ENCODE peak calls at places on chromosomes 16 and 17, in nine cellular contexts. M, S, K, Z, A, R, J, H and D are unnamed samples.

GRCh38 chr16:53098526-53099317 is 43.9 kb downstream of the CHD9 start:
- DNase-seq in H (peak; percentile 74), M (peak; percentile 82), A (peak; percentile 65), K (peak; percentile 59), R (peak; percentile 96), S (peak; percentile 86), J (peak; percentile 80), Z (peak; percentile 93), D (no peak)

GRCh38 chr17:61984826-61985225 is 57.0 kb upstream of the INTS2 start:
- DNase-seq in Z (no peak), R (no peak), J (no peak), A (no peak), K (no peak), H (no peak), S (no peak), M (no peak), D (no peak)

GRCh38 chr17:6701719-6702118 is 11.4 kb downstream of the SLC13A5 start:
- DNase-seq in H (no peak), J (no peak), S (no peak), R (no peak), K (no peak), A (no peak), Z (peak; percentile 53), M (no peak), D (no peak)

GRCh38 chr17:77907497-77908120 is 50.9 kb upstream of the TNRC6C start:
- DNase-seq in K (no peak), S (peak; percentile 47), H (no peak), J (no peak), R (no peak), A (no peak), Z (no peak), M (no peak), D (no peak)

GRCh38 chr17:30278032-30278431 is 13.7 kb downstream of the BLMH start:
- DNase-seq in K (no peak), Z (peak; percentile 43), A (no peak), R (peak; percentile 69), S (no peak), H (no peak), M (no peak), J (peak; percentile 46), D (no peak)

GRCh38 chr17:48997103-48997826 is at the start of gene IGF2BP1:
- DNase-seq in R (peak; percentile 78), J (no peak), K (no peak), Z (peak; percentile 70), M (no peak), A (no peak), H (no peak), S (no peak), D (peak; percentile 89)

GRCh38 chr17:55265434-55266021 is 768 bp downstream of the HLF start:
- DNase-seq in S (peak; percentile 72), K (no peak), H (no peak), A (no peak), R (no peak), M (no peak), J (no peak), Z (no peak), D (no peak)

GRCh38 chr16:50298075-50298460 is 31.7 kb downstream of the ADCY7 start:
- DNase-seq in R (no peak), M (no peak), S (peak; percentile 20), J (no peak), A (no peak), Z (no peak), H (no peak), K (no peak), D (no peak)

GRCh38 chr16:64152010-64152767 is 969.7 kb downstream of the CDH11 start:
- DNase-seq in J (no peak), R (no peak), M (no peak), A (peak; percentile 43), H (no peak), S (no peak), K (no peak), Z (no peak), D (no peak)

GRCh38 chr16:49492090-49492801 is 118.6 kb downstream of the C16orf78 start:
- DNase-seq in Z (peak; percentile 70), H (peak; percentile 37), J (no peak), R (no peak), S (peak; percentile 72), M (no peak), K (peak; percentile 30), A (no peak), D (no peak)

GRCh38 chr16:2090819-2091721 is 43.3 kb downstream of the TSC2 start:
- DNase-seq in A (no peak), S (peak; percentile 92), R (no peak), K (peak; percentile 60), H (no peak), M (peak; percentile 85), Z (peak; percentile 57), J (no peak), D (peak; percentile 93)
- TF ChIP-seq CTCF in A (no peak), S (no peak), R (no peak), K (peak; percentile 27), H (no peak), M (no peak), Z (no peak), J (peak; percentile 29), D (no peak)

DNA sequence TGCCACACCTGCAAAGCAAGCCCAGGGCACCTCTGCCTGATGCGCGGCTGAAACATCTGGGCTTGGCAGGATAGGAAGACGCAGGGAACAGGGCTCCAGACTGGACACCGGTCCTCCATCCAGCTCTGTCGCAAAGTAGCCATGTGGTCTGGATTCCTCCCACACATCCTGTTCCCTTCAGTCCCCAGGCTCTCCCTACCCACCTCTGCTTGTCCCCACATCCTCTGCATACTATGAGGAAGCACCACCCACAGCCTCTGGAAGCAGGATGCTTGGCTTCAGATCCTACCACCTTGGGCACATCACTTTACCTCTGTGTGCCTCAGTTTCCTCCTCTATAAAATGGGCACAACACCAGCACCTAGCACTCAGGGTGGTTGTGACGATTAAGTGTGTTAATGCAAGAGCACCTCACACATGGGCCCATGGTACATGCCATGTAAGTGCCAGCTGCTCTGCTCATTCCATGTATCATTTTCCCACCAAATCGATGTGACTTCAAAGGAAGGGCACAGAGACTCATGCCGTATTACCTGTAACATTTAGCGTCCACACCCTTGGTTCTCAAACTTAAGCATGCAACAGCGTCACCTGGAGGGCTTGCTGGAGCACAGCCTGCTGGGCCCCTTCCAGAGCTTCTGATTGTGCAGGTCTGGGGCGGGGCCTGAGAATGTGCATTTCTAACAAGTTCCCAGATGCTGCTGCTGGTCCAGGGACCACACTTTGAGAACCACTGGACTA is 138.6 kb upstream of the SDK2 start:
- DNase-seq in S (no peak), Z (peak; percentile 66), A (no peak), H (no peak), K (no peak), R (no peak), J (no peak), M (no peak), D (no peak)
- TF ChIP-seq CTCF in S (no peak), Z (peak; percentile 82), A (no peak), H (no peak), K (no peak), R (no peak), J (no peak), M (no peak), D (no peak)

GRCh38 chr17:81308161-81308560 is 13.1 kb upstream of the SLC38A10 start:
- DNase-seq in S (no peak), H (no peak), Z (no peak), R (no peak), M (no peak), J (no peak), K (no peak), A (no peak), D (no peak)

GRCh38 chr17:81309859-81310839 is 15.0 kb upstream of the SLC38A10 start:
- DNase-seq in R (no peak), J (no peak), M (no peak), K (no peak), S (no peak), A (no peak), Z (no peak), H (no peak), D (no peak)

GRCh38 chr17:81310963-81311550 is 15.9 kb upstream of the SLC38A10 start:
- DNase-seq in S (no peak), J (no peak), A (no peak), R (no peak), K (no peak), Z (no peak), M (no peak), H (no peak), D (no peak)

GRCh38 chr17:81307636-81308035 is 12.5 kb upstream of the SLC38A10 start:
- DNase-seq in A (no peak), S (no peak), Z (no peak), H (no peak), R (no peak), M (no peak), K (no peak), J (no peak), D (no peak)

DNA sequence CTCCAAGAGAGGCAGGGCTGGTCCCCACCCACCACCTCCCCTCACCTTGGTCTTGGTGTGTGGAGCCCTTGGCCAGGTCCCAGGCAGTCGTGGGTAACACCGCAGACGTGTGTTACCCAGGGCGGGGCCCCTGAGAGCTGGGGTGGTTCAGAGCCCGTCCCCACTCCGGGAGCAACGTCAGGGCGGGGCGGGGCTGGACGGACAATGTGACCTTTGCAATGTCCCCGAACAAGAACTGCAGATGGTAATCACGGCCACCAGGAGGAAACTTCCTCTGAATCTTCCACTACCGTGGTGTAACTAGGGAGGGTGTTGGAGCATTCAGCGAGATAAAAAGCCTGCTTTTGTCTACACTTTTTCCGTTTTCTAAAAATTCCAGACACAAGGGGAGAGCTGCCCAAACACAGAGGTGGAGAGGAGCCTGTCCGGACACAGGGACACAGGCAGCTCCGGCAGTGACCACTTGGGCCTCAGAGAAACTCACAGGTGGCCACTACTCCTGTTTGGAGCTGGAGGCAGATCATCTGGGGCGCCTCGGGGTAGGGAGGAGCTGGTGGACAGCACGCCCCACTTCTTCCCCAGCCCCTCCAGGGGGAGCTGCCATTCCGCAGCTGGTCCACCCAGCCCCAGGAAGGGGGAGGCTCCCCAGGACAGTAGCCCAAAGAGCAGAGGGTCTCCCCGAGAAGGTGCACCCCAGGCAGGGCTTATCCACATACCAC is 14.2 kb upstream of the SLC38A10 start:
- DNase-seq in A (no peak), R (peak; percentile 51), K (peak; percentile 54), S (peak; percentile 98), H (peak; percentile 55), Z (no peak), M (peak; percentile 93), J (no peak), D (no peak)
- TF ChIP-seq CTCF in A (peak; percentile 44), R (peak; percentile 48), K (peak; percentile 61), S (peak; percentile 60), H (peak; percentile 37), Z (peak; percentile 41), M (peak; percentile 36), J (peak; percentile 54), D (peak; percentile 78)

GRCh38 chr17:64155090-64155630 is 25.2 kb upstream of the ERN1 start:
- DNase-seq in K (no peak), A (no peak), M (no peak), S (no peak), Z (no peak), J (no peak), H (no peak), R (no peak), D (no peak)

GRCh38 chr17:64152428-64153125 is 22.6 kb upstream of the ERN1 start:
- DNase-seq in J (no peak), H (no peak), M (no peak), A (no peak), S (no peak), Z (no peak), K (no peak), R (no peak), D (no peak)

GRCh38 chr17:64155751-64156544 is 26.0 kb upstream of the ERN1 start:
- DNase-seq in M (peak; percentile 44), A (no peak), K (no peak), J (no peak), R (peak; percentile 61), H (no peak), Z (no peak), S (no peak), D (no peak)

GRCh38 chr17:64153565-64153964 is 23.6 kb upstream of the ERN1 start:
- DNase-seq in Z (no peak), A (no peak), J (no peak), K (no peak), R (no peak), S (no peak), M (no peak), H (no peak), D (no peak)

GRCh38 chr17:64154321-64155089 is 24.6 kb upstream of the ERN1 start:
- DNase-seq in S (no peak), R (no peak), A (no peak), H (no peak), Z (no peak), M (no peak), K (no peak), J (no peak), D (no peak)
- TF ChIP-seq CTCF in S (no peak), R (peak; percentile 7), A (peak; percentile 37), H (no peak), Z (no peak), M (no peak), K (no peak), J (no peak), D (no peak)